ENCODE peak calls at places on chromosomes 4 and X, in eight cellular contexts. M is WTC11; Z is sigmoid colon; C is stimulated activated CD4-positive, alpha-beta T cell treated with anti-CD3 and anti-CD28 coated beads, Interleukin-15, amount 100 ng/mL, for 24 hours; J is fibroblast of mammary gland; E is AG04449; D is NCI-H748 treated with DMSO at 0.1 percent for 48 hours; V is GM04503. I is an unnamed sample.

GRCh38 chrX:13059676-13060499 is 15.5 kb upstream of the FAM9C start:
- DNase-seq in Z (no peak), D (no peak), E (no peak), J (peak), C (no peak), M (no peak), V (no peak), I (no peak)

GRCh38 chr4:71380721-71381120 is 41.9 kb downstream of the SLC4A4 start:
- DNase-seq in C (no peak), D (no peak), Z (no peak), V (peak), J (peak), M (no peak), E (peak), I (no peak)

GRCh38 chr4:92455956-92456355 is 152.2 kb downstream of the GRID2 start:
- DNase-seq in J (no peak), D (no peak), E (no peak), Z (no peak), V (no peak), M (no peak), C (no peak), I (no peak)

GRCh38 chr4:7802093-7802726 is 137.5 kb downstream of the AFAP1 start:
- DNase-seq in J (peak), D (peak), Z (peak), C (peak), M (peak), E (no peak), V (no peak), I (peak)

GRCh38 chrX:40544343-40545250 is 36.2 kb upstream of the ATP6AP2 start:
- DNase-seq in M (no peak), V (no peak), D (no peak), Z (no peak), E (no peak), C (no peak), J (peak), I (no peak)

GRCh38 chrX:30513284-30513683 is 64.3 kb downstream of the TASL start:
- DNase-seq in J (peak), Z (no peak), E (no peak), C (no peak), M (no peak), D (no peak), V (no peak), I (no peak)

GRCh38 chrX:75273483-75273882 is 402 bp upstream of the UPRT start:
- DNase-seq in E (no peak), J (no peak), Z (no peak), V (no peak), C (peak), M (no peak), D (no peak), I (no peak)

GRCh38 chr4:100582146-100582545 is 64.3 kb upstream of the EMCN start:
- DNase-seq in V (no peak), M (no peak), C (no peak), E (no peak), J (no peak), D (no peak), Z (no peak), I (no peak)

GRCh38 chr4:139898293-139898692 is 232.7 kb downstream of the MGST2 start:
- DNase-seq in Z (no peak), M (no peak), V (no peak), C (no peak), E (no peak), D (no peak), J (no peak), I (no peak)

GRCh38 chr4:744212-744841 is 38.7 kb downstream of the PCGF3 start:
- DNase-seq in V (no peak), Z (no peak), C (no peak), E (no peak), D (no peak), M (no peak), J (no peak), I (no peak)

GRCh38 chr4:102717448-102718092 is 43.2 kb downstream of the MANBA start:
- DNase-seq in E (no peak), C (no peak), D (no peak), J (peak), M (no peak), Z (no peak), V (no peak), I (no peak)

GRCh38 chrX:24395775-24396174 is 35.3 kb downstream of the SUPT20HL1 start:
- DNase-seq in V (peak), Z (no peak), M (peak), E (peak), C (peak), J (peak), D (peak), I (peak)

GRCh38 chr4:106401157-106401556 is 32.6 kb upstream of the GIMD1 start:
- DNase-seq in D (no peak), M (no peak), Z (no peak), E (no peak), C (no peak), J (no peak), V (no peak), I (no peak)

GRCh38 chr4:125266901-125267601 is 47.7 kb upstream of the FAT4 start:
- DNase-seq in V (peak), Z (no peak), J (peak), E (peak), D (no peak), M (no peak), C (no peak), I (no peak)

GRCh38 chr4:17356926-17357325 is 155.0 kb downstream of the QDPR start:
- DNase-seq in D (no peak), C (no peak), M (no peak), E (no peak), J (no peak), Z (no peak), V (no peak), I (no peak)

GRCh38 chr4:110344165-110344564 is 131.8 kb upstream of the ENPEP start:
- DNase-seq in J (peak), C (no peak), M (no peak), Z (no peak), D (no peak), V (no peak), E (no peak), I (no peak)

GRCh38 chr4:1814453-1814852 is 21.4 kb downstream of the FGFR3 start:
- DNase-seq in E (no peak), D (no peak), V (no peak), M (no peak), Z (no peak), J (no peak), C (no peak), I (no peak)

GRCh38 chrX:69307029-69307428 is 141.8 kb upstream of the PJA1 start:
- DNase-seq in C (no peak), E (no peak), J (no peak), M (no peak), Z (no peak), D (no peak), V (no peak), I (no peak)

GRCh38 chrX:24946369-24946768 is 69.4 kb downstream of the ARX start:
- DNase-seq in M (no peak), E (no peak), Z (no peak), J (no peak), V (no peak), C (no peak), D (no peak), I (no peak)

GRCh38 chr4:17103231-17103630 is 204.8 kb upstream of the LDB2 start:
- DNase-seq in V (peak), C (no peak), M (no peak), Z (no peak), J (peak), E (peak), D (no peak), I (no peak)

GRCh38 chr4:8537041-8537461 is 43.1 kb upstream of the GPR78 start:
- DNase-seq in V (peak), C (no peak), E (no peak), D (no peak), M (no peak), Z (peak), J (peak), I (peak)

GRCh38 chrX:28613558-28613957 is 26.3 kb downstream of the IL1RAPL1 start:
- DNase-seq in E (no peak), M (no peak), Z (no peak), V (no peak), J (no peak), D (no peak), C (no peak), I (no peak)

GRCh38 chrX:5086388-5086787 is 1142.3 kb downstream of the NLGN4X start:
- DNase-seq in V (no peak), C (no peak), J (no peak), E (no peak), D (no peak), Z (no peak), M (no peak), I (no peak)

GRCh38 chrX:79366556-79366887 is 612 bp downstream of the ITM2A start:
- DNase-seq in C (no peak), V (no peak), D (no peak), E (no peak), Z (no peak), J (no peak), M (no peak), I (no peak)

GRCh38 chr4:156889616-156890594 is 81.7 kb downstream of the PDGFC start:
- DNase-seq in M (no peak), Z (peak), V (peak), E (peak), J (peak), C (no peak), D (no peak), I (no peak)

GRCh38 chr4:24419147-24420034 is 165.0 kb downstream of the DHX15 start:
- DNase-seq in V (peak), E (no peak), M (peak), D (peak), J (peak), Z (peak), C (peak), I (peak)

GRCh38 chr4:14375816-14376215 is 626.5 kb upstream of the CPEB2 start:
- DNase-seq in M (no peak), V (no peak), C (no peak), J (peak), D (no peak), Z (no peak), E (no peak), I (no peak)

GRCh38 chrX:73944582-73944947 is 359.4 kb upstream of the ZCCHC13 start:
- DNase-seq in J (peak), C (no peak), E (no peak), V (no peak), Z (no peak), M (no peak), D (peak), I (no peak)

GRCh38 chr4:90982787-90983186 is 855.6 kb downstream of the CCSER1 start:
- DNase-seq in C (no peak), M (no peak), D (no peak), Z (no peak), E (no peak), J (no peak), V (no peak), I (no peak)

GRCh38 chrX:103817502-103817901 is 14.6 kb downstream of the RAB9B start:
- DNase-seq in D (peak), E (no peak), C (no peak), Z (no peak), M (no peak), J (peak), V (no peak), I (peak)

GRCh38 chrX:43969504-43970501 is 3.4 kb downstream of the NDP start:
- DNase-seq in C (no peak), M (peak), J (peak), Z (no peak), V (no peak), E (no peak), D (no peak), I (no peak)

GRCh38 chrX:23900220-23900797 is 7.4 kb downstream of the APOO start:
- DNase-seq in V (no peak), J (peak), Z (no peak), E (no peak), M (no peak), C (no peak), D (no peak), I (no peak)

GRCh38 chrX:39953879-39954278 is 143.9 kb downstream of the BCOR start:
- DNase-seq in C (no peak), V (no peak), M (no peak), Z (peak), E (no peak), D (peak), J (peak), I (no peak)

GRCh38 chrX:13747836-13748235 is 13.3 kb downstream of the OFD1 start:
- DNase-seq in M (peak), E (no peak), D (peak), C (peak), V (no peak), J (peak), Z (no peak), I (no peak)

GRCh38 chr4:168449740-168450442 is 30.4 kb downstream of the DDX60L start:
- DNase-seq in Z (peak), J (peak), C (peak), M (no peak), E (no peak), D (no peak), V (no peak), I (no peak)

GRCh38 chrX:31546130-31546529 is 474.3 kb upstream of the FTHL17 start:
- DNase-seq in Z (no peak), E (peak), V (peak), J (peak), M (no peak), D (no peak), C (no peak), I (no peak)

GRCh38 chrX:63855896-63856295 is 70.9 kb upstream of the ARHGEF9 start:
- DNase-seq in J (peak), Z (no peak), M (no peak), E (peak), V (peak), C (no peak), D (no peak), I (no peak)

GRCh38 chr4:8355306-8355705 is 85.2 kb downstream of the ACOX3 start:
- DNase-seq in D (no peak), M (no peak), Z (no peak), E (no peak), J (no peak), V (no peak), C (no peak), I (no peak)